ENCODE peak calls at places on chromosomes 7 and 10, in nine cellular contexts. V, C, W, Q, D, I, Z, T and K are unnamed samples.

GRCh38 chr10:128098631-128099030 is 27.6 kb downstream of the MKI67 start:
- DNase-seq in Q (no peak), I (peak; percentile 64), Z (no peak), D (no peak), C (no peak), T (no peak), W (no peak), V (no peak), K (no peak)

GRCh38 chr7:105682331-105683070 is 101.2 kb upstream of the EFCAB10 start:
- DNase-seq in V (peak; percentile 52), Q (no peak), D (no peak), Z (no peak), I (no peak), W (no peak), T (no peak), C (no peak), K (no peak)

GRCh38 chr7:151992375-151992774 is 33.1 kb upstream of the GALNT11 start:
- DNase-seq in Q (peak; percentile 21), I (no peak), W (peak; percentile 70), V (peak; percentile 46), C (peak; percentile 19), Z (peak; percentile 60), D (peak; percentile 15), T (no peak), K (no peak)

GRCh38 chr7:78326870-78327269 is 528.3 kb downstream of the PHTF2 start:
- DNase-seq in D (no peak), W (no peak), I (no peak), Q (no peak), C (no peak), Z (no peak), V (peak; percentile 0), T (no peak), K (no peak)

GRCh38 chr7:74479961-74480829 is 26.5 kb downstream of the GTF2IRD1 start:
- DNase-seq in I (peak; percentile 93), Z (no peak), Q (peak; percentile 64), W (no peak), T (peak; percentile 67), D (no peak), C (no peak), V (peak; percentile 86), K (peak; percentile 85)

GRCh38 chr7:50359995-50360925 is 55.7 kb downstream of the IKZF1 start:
- DNase-seq in D (no peak), Q (no peak), T (no peak), V (peak; percentile 20), C (peak; percentile 73), Z (no peak), I (no peak), W (no peak), K (no peak)

GRCh38 chr7:33062023-33062781 is at the start of gene NT5C3A:
- DNase-seq in Q (peak; percentile 70), V (peak; percentile 39), W (peak; percentile 54), C (peak; percentile 10), Z (peak; percentile 48), D (peak; percentile 48), I (peak; percentile 86), T (no peak), K (no peak)

GRCh38 chr7:35424869-35425495 is 171.1 kb upstream of the TBX20 start:
- DNase-seq in D (peak; percentile 68), T (no peak), I (no peak), V (peak; percentile 73), C (peak; percentile 27), W (peak; percentile 84), Z (peak; percentile 67), Q (peak; percentile 64), K (peak; percentile 8)

GRCh38 chr10:70677620-70678249 is 5.4 kb downstream of the ADAMTS14 start:
- DNase-seq in C (no peak), Z (no peak), W (no peak), T (no peak), Q (no peak), D (no peak), I (no peak), V (no peak), K (no peak)

GRCh38 chr7:43692582-43693373 is 36.5 kb downstream of the COA1 start:
- DNase-seq in D (no peak), W (no peak), I (no peak), T (no peak), Q (peak; percentile 46), Z (no peak), V (no peak), C (no peak), K (no peak)

GRCh38 chr10:48248462-48248861 is 26.0 kb downstream of the FRMPD2 start:
- DNase-seq in Z (no peak), T (no peak), C (no peak), D (no peak), I (no peak), Q (no peak), W (no peak), V (no peak), K (no peak)

GRCh38 chr10:92727141-92727540 is 37.4 kb downstream of the HHEX start:
- DNase-seq in D (no peak), V (no peak), T (no peak), C (no peak), I (peak; percentile 23), Q (no peak), W (no peak), Z (no peak), K (no peak)

GRCh38 chr10:92732958-92733357 is 43.2 kb downstream of the HHEX start:
- DNase-seq in Q (no peak), V (no peak), C (no peak), T (no peak), D (no peak), W (no peak), I (no peak), Z (no peak), K (no peak)

GRCh38 chr10:92734288-92734687 is 44.5 kb downstream of the HHEX start:
- DNase-seq in W (no peak), Z (no peak), C (no peak), V (no peak), Q (no peak), T (no peak), D (peak; percentile 23), I (no peak), K (no peak)

GRCh38 chr10:92727550-92727949 is 37.8 kb downstream of the HHEX start:
- DNase-seq in C (no peak), Z (no peak), T (no peak), D (no peak), I (no peak), W (peak; percentile 2), Q (no peak), V (no peak), K (no peak)

DNA sequence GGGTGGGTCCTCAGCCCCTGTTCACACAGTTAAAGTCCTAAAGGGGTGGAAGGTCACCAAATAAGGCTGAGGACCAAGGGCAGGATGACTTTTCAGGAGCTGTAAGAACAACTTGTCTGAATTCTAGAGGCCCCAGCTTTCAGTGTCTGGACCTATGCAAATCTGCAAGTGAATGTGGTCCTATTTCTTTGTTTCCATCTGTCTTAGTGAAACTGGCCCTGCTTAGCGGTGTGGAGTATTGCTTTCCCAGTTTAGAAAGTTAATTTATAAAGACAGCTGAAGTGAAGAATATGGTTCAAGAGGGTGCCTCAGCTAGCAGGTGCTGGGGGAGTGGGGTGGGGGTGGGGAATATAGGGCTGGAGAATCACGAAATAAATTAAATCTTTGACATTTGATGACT is 40.1 kb downstream of the HHEX start:
- DNase-seq in T (no peak), Z (peak; percentile 70), W (no peak), Q (no peak), I (no peak), C (no peak), V (no peak), D (peak; percentile 90), K (no peak)
- TF ChIP-seq CTCF in T (no peak), Z (no peak), W (no peak), Q (no peak), I (no peak), C (no peak), V (no peak), D (no peak), K (no peak)

DNA sequence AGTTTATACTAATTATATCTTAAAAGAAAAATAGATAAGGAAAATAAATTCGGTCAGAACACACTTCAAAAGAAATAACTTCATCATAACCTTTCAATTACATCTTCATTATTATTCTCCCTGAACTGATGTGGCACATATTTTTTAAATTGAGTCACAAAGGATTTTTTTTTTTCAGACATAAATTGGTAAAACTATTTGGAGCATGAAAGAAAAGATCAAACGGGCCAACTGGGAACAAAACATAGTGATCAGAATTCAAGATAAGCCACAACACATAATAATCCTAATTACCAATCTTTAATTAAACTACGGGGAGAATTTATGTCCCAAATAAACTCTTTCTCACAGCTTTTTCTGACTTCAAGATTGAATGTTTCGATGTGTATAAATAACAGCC is 258.2 kb upstream of the MAGI2 start:
- DNase-seq in I (no peak), Z (no peak), T (no peak), V (no peak), Q (no peak), W (no peak), D (no peak), C (no peak), K (no peak)
- TF ChIP-seq CTCF in I (no peak), Z (no peak), T (no peak), V (no peak), Q (no peak), W (no peak), D (no peak), C (no peak), K (no peak)

GRCh38 chr7:47283497-47284131 is 298.3 kb downstream of the TNS3 start:
- DNase-seq in W (peak; percentile 92), C (no peak), T (no peak), V (no peak), D (no peak), Q (peak; percentile 71), Z (no peak), I (no peak), K (no peak)

GRCh38 chr7:47282790-47283496 is 299.0 kb downstream of the TNS3 start:
- DNase-seq in Z (no peak), T (no peak), V (no peak), D (no peak), I (no peak), W (no peak), C (no peak), Q (no peak), K (no peak)

GRCh38 chr7:47288060-47288459 is 293.9 kb downstream of the TNS3 start:
- DNase-seq in I (no peak), V (no peak), C (no peak), Z (no peak), T (no peak), W (no peak), Q (no peak), D (no peak), K (no peak)

GRCh38 chr7:47284691-47285246 is 297.1 kb downstream of the TNS3 start:
- DNase-seq in V (no peak), I (no peak), D (no peak), T (no peak), Q (no peak), W (no peak), Z (no peak), C (no peak), K (no peak)

GRCh38 chr7:47285860-47286491 is 295.9 kb downstream of the TNS3 start:
- DNase-seq in V (peak; percentile 40), T (peak; percentile 98), C (no peak), I (no peak), Z (no peak), W (no peak), D (no peak), Q (no peak), K (peak; percentile 93)
- TF ChIP-seq CTCF in V (no peak), T (peak; percentile 69), C (no peak), I (peak; percentile 15), Z (no peak), W (no peak), D (no peak), Q (no peak), K (peak; percentile 55)

DNA sequence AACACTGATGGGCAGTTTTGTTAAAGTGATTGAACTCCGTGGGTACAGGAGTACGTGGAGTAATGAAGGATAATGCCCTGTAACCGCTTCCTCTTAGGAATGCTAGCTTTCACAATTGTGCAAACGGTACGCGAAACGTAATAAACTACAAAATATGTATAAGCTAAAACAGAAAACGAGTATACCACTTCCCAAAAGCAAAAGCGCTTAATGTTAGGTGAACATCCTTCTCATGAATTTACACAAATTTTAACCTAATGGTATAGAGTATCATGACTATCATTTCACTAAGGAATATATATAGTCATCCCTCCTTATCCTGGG is 395 bp upstream of the ZNF25 start:
- DNase-seq in I (no peak), Q (no peak), C (no peak), Z (no peak), V (no peak), T (no peak), W (no peak), D (no peak), K (no peak)
- TF ChIP-seq CTCF in I (no peak), Q (peak; percentile 31), C (no peak), Z (no peak), V (no peak), T (no peak), W (no peak), D (peak; percentile 63), K (no peak)